ENCODE peak calls at places on chromosomes 13 and 19, in ten cellular contexts. Z is mucosa of descending colon, H is PC-3, X is uterus, J is prostate gland, K is esophagus muscularis mucosa, U is left lung, I is heart right ventricle, Y is breast epithelium, V is GM06990. O is an unnamed sample.
A peak's percentile ranks its signal among the peaks of the same experiment; 100 is the strongest.

GRCh38 chr19:16449330-16449961 is 22.3 kb downstream of the EPS15L1 start:
- DNase-seq in Z (no peak), H (peak; percentile 6), X (no peak), J (no peak), K (no peak), U (no peak), I (no peak), Y (no peak), V (peak; percentile 72), O (no peak)

GRCh38 chr19:41821003-41821735 is 23.3 kb downstream of the LYPD4 start:
- DNase-seq in Z (no peak), H (peak; percentile 72), X (no peak), J (peak; percentile 41), K (no peak), U (no peak), I (no peak), Y (no peak), V (peak; percentile 51), O (peak; percentile 53)

GRCh38 chr13:52359534-52359933 is 46.4 kb downstream of the THSD1 start:
- DNase-seq in Z (no peak), H (no peak), X (no peak), J (no peak), K (no peak), U (no peak), I (no peak), Y (no peak), V (no peak), O (no peak)

GRCh38 chr13:100184095-100184494 is 95.2 kb downstream of the PCCA start:
- DNase-seq in Z (no peak), H (no peak), X (no peak), J (no peak), K (no peak), U (no peak), I (no peak), Y (no peak), V (no peak), O (no peak)

GRCh38 chr19:45768644-45769053 is 403 bp downstream of the SIX5 start:
- DNase-seq in Z (peak; percentile 70), H (no peak), X (no peak), J (no peak), K (no peak), U (peak; percentile 87), I (no peak), Y (no peak), V (no peak), O (peak; percentile 59)

GRCh38 chr19:6362351-6362801 is 1.0 kb downstream of the CLPP start:
- DNase-seq in Z (no peak), H (no peak), X (no peak), J (no peak), K (no peak), U (no peak), I (no peak), Y (no peak), V (peak; percentile 38), O (no peak)

GRCh38 chr13:113907637-113908617 is 44.1 kb upstream of the GAS6 start:
- DNase-seq in Z (no peak), H (no peak), X (peak; percentile 50), J (no peak), K (peak; percentile 70), U (no peak), I (no peak), Y (peak; percentile 34), V (no peak), O (no peak)

GRCh38 chr13:47252627-47253026 is 355.8 kb upstream of the HTR2A start:
- DNase-seq in Z (no peak), H (no peak), X (no peak), J (no peak), K (no peak), U (no peak), I (no peak), Y (no peak), V (no peak), O (no peak)

GRCh38 chr13:40187324-40187795 is 479.1 kb downstream of the FOXO1 start:
- DNase-seq in Z (peak; percentile 28), H (no peak), X (no peak), J (no peak), K (no peak), U (peak; percentile 61), I (no peak), Y (no peak), V (no peak), O (no peak)

GRCh38 chr19:48395170-48395455 is 1.6 kb downstream of the GRIN2D start:
- DNase-seq in Z (no peak), H (no peak), X (no peak), J (no peak), K (no peak), U (no peak), I (no peak), Y (no peak), V (no peak), O (no peak)

GRCh38 chr19:41325947-41326706 is 16.2 kb downstream of the CCDC97 start:
- DNase-seq in Z (no peak), H (peak; percentile 42), X (no peak), J (no peak), K (no peak), U (peak; percentile 81), I (peak; percentile 43), Y (no peak), V (peak; percentile 56), O (no peak)

GRCh38 chr13:62014299-62014698 is 598.6 kb upstream of the PCDH20 start:
- DNase-seq in Z (no peak), H (peak; percentile 54), X (no peak), J (no peak), K (no peak), U (no peak), I (no peak), Y (no peak), V (no peak), O (no peak)

GRCh38 chr13:110108348-110109139 is 198.4 kb downstream of the COL4A1 start:
- DNase-seq in Z (peak; percentile 67), H (peak; percentile 80), X (peak; percentile 78), J (peak; percentile 74), K (peak; percentile 93), U (no peak), I (peak; percentile 80), Y (peak; percentile 77), V (no peak), O (peak; percentile 73)

GRCh38 chr19:7600721-7601120 is 5.1 kb downstream of the CAMSAP3 start:
- DNase-seq in Z (no peak), H (no peak), X (no peak), J (no peak), K (no peak), U (no peak), I (no peak), Y (no peak), V (no peak), O (no peak)

GRCh38 chr19:12098040-12098439 is 33.5 kb downstream of the ZNF844 start:
- DNase-seq in Z (no peak), H (no peak), X (no peak), J (no peak), K (no peak), U (no peak), I (no peak), Y (no peak), V (no peak), O (no peak)

GRCh38 chr19:42229263-42229854 is 9.2 kb downstream of the ZNF526 start:
- DNase-seq in Z (no peak), H (no peak), X (no peak), J (no peak), K (no peak), U (peak; percentile 8), I (no peak), Y (no peak), V (no peak), O (no peak)

GRCh38 chr13:22050951-22051563 is 380.2 kb downstream of the FGF9 start:
- DNase-seq in Z (no peak), H (no peak), X (no peak), J (no peak), K (peak; percentile 87), U (no peak), I (no peak), Y (no peak), V (no peak), O (no peak)

GRCh38 chr13:107778094-107778493 is 437.2 kb downstream of the LIG4 start:
- DNase-seq in Z (no peak), H (no peak), X (no peak), J (no peak), K (no peak), U (no peak), I (no peak), Y (no peak), V (no peak), O (no peak)
- H3K36me3 ChIP-seq in Z (no peaks in the 10 kb centered on the region), H (no peaks in the 10 kb centered on the region), X (no peaks in the 10 kb centered on the region), J (no peaks in the 10 kb centered on the region), K (no peaks in the 10 kb centered on the region), U (no peaks in the 10 kb centered on the region), I (no peaks in the 10 kb centered on the region), Y (no peaks in the 10 kb centered on the region), V (no peaks in the 10 kb centered on the region), O (no peaks in the 10 kb centered on the region)

GRCh38 chr19:10565567-10566407 is at the start of gene KRI1:
- DNase-seq in Z (peak; percentile 99), H (peak; percentile 99), X (peak; percentile 99), J (peak; percentile 97), K (peak; percentile 100), U (peak; percentile 99), I (peak; percentile 98), Y (peak; percentile 97), V (peak; percentile 99), O (peak; percentile 99)
- TF ChIP-seq CTCF in Z (peak; percentile 17), H (no peak), X (peak; percentile 47), J (peak; percentile 58), K (peak; percentile 40), U (peak; percentile 55), I (peak; percentile 50), Y (peak; percentile 24), V (no peak), O (peak; percentile 43)

GRCh38 chr19:5090465-5090779 is 121.5 kb downstream of the KDM4B start:
- DNase-seq in Z (no peak), H (no peak), X (no peak), J (no peak), K (no peak), U (no peak), I (no peak), Y (no peak), V (no peak), O (no peak)

GRCh38 chr19:5091576-5092215 is 122.8 kb downstream of the KDM4B start:
- DNase-seq in Z (no peak), H (no peak), X (peak; percentile 73), J (no peak), K (no peak), U (no peak), I (no peak), Y (no peak), V (no peak), O (no peak)

GRCh38 chr19:5092444-5092843 is 123.5 kb downstream of the KDM4B start:
- DNase-seq in Z (no peak), H (no peak), X (no peak), J (no peak), K (no peak), U (no peak), I (no peak), Y (no peak), V (no peak), O (no peak)

GRCh38 chr19:5089283-5089682 is 120.4 kb downstream of the KDM4B start:
- DNase-seq in Z (no peak), H (no peak), X (no peak), J (no peak), K (no peak), U (no peak), I (no peak), Y (no peak), V (no peak), O (no peak)

GRCh38 chr19:5090780-5091575 is 122.1 kb downstream of the KDM4B start:
- DNase-seq in Z (no peak), H (no peak), X (peak; percentile 57), J (no peak), K (no peak), U (no peak), I (peak; percentile 49), Y (no peak), V (no peak), O (no peak)
- H3K36me3 ChIP-seq in Z (no peaks in the 10 kb centered on the region), H (peaks cover 3% of the 10 kb centered on the region), X (no peaks in the 10 kb centered on the region), J (no peaks in the 10 kb centered on the region), K (peaks cover 34% of the 10 kb centered on the region), U (no peaks in the 10 kb centered on the region), I (peaks cover 30% of the 10 kb centered on the region), Y (no peaks in the 10 kb centered on the region), V (peaks cover 13% of the 10 kb centered on the region), O (peaks cover 44% of the 10 kb centered on the region)

GRCh38 chr13:80204642-80205041 is 136.3 kb downstream of the SPRY2 start:
- DNase-seq in Z (no peak), H (peak; percentile 64), X (no peak), J (no peak), K (no peak), U (no peak), I (no peak), Y (no peak), V (no peak), O (no peak)
- TF ChIP-seq CTCF in Z (no peak), H (no peak), X (no peak), J (no peak), K (no peak), U (no peak), I (no peak), Y (no peak), V (no peak), O (no peak)

O was measured in lower lobe of right lung.